ENCODE peak calls at places on chromosomes 2 and 18, in four cellular contexts. One of them, this sample, is unnamed.

GRCh38 chr2:202286595-202286994 is 21.0 kb downstream of the NOP58 start:
- DNase-seq in K562: no peak
- DNase-seq in GM12878: no peak
- DNase-seq in A549: no peak
- DNase-seq in this sample: no peak

GRCh38 chr2:118371500-118371899 is 283.2 kb downstream of the INSIG2 start:
- DNase-seq in K562: peak; percentile 45
- DNase-seq in GM12878: no peak
- DNase-seq in A549: peak; percentile 44
- DNase-seq in this sample: no peak

GRCh38 chr2:1609706-1610485 is 134.4 kb downstream of the PXDN start:
- DNase-seq in K562: no peak
- DNase-seq in GM12878: no peak
- DNase-seq in A549: no peak
- DNase-seq in this sample: no peak

GRCh38 chr2:143476421-143477084 is 347.3 kb downstream of the ARHGAP15 start:
- DNase-seq in K562: no peak
- DNase-seq in GM12878: no peak
- DNase-seq in A549: no peak
- DNase-seq in this sample: no peak

GRCh38 chr18:76571689-76572088 is 76.6 kb upstream of the ZNF516 start:
- DNase-seq in K562: no peak
- DNase-seq in GM12878: no peak
- DNase-seq in A549: no peak
- DNase-seq in this sample: no peak

GRCh38 chr2:38702413-38702812 is 36.5 kb downstream of the GALM start:
- DNase-seq in K562: peak; percentile 60
- DNase-seq in GM12878: no peak
- DNase-seq in A549: peak; percentile 16
- DNase-seq in this sample: no peak

GRCh38 chr2:150480241-150480640 is 7.2 kb downstream of the RND3 start:
- DNase-seq in K562: no peak
- DNase-seq in GM12878: no peak
- DNase-seq in A549: no peak
- DNase-seq in this sample: peak; percentile 49

GRCh38 chr2:199348871-199349270 is 108.9 kb downstream of the SATB2 start:
- DNase-seq in K562: no peak
- DNase-seq in GM12878: no peak
- DNase-seq in A549: no peak
- DNase-seq in this sample: no peak

GRCh38 chr2:150479075-150479915 is 8.2 kb downstream of the RND3 start:
- DNase-seq in K562: no peak
- DNase-seq in GM12878: no peak
- DNase-seq in A549: no peak
- DNase-seq in this sample: peak; percentile 44

GRCh38 chr2:231187736-231188505 is 10.5 kb upstream of the ARMC9 start:
- DNase-seq in K562: no peak
- DNase-seq in GM12878: no peak
- DNase-seq in A549: no peak
- DNase-seq in this sample: peak; percentile 64

GRCh38 chr2:11174222-11174621 is 19.0 kb downstream of the SLC66A3 start:
- DNase-seq in K562: no peak
- DNase-seq in GM12878: no peak
- DNase-seq in A549: no peak
- DNase-seq in this sample: no peak

GRCh38 chr2:71379086-71379485 is 47.5 kb downstream of the ZNF638 start:
- DNase-seq in K562: peak; percentile 16
- DNase-seq in GM12878: no peak
- DNase-seq in A549: peak; percentile 35
- DNase-seq in this sample: no peak

GRCh38 chr2:99771691-99772333 is 282.0 kb upstream of the REV1 start:
- DNase-seq in K562: peak; percentile 93
- DNase-seq in GM12878: no peak
- DNase-seq in A549: no peak
- DNase-seq in this sample: no peak

GRCh38 chr2:21770787-21771186 is 647.0 kb downstream of the TDRD15 start:
- DNase-seq in K562: no peak
- DNase-seq in GM12878: no peak
- DNase-seq in A549: no peak
- DNase-seq in this sample: peak; percentile 37

GRCh38 chr2:207073791-207074678 is 91.7 kb downstream of the KLF7 start:
- DNase-seq in K562: no peak
- DNase-seq in GM12878: no peak
- DNase-seq in A549: no peak
- DNase-seq in this sample: peak; percentile 70

GRCh38 chr2:25977768-25978167 is 4.5 kb downstream of the KIF3C start:
- DNase-seq in K562: no peak
- DNase-seq in GM12878: no peak
- DNase-seq in A549: peak; percentile 88
- DNase-seq in this sample: no peak

GRCh38 chr2:169034256-169034655 is 3.1 kb upstream of the ABCB11 start:
- DNase-seq in K562: peak; percentile 78
- DNase-seq in GM12878: no peak
- DNase-seq in A549: peak; percentile 42
- DNase-seq in this sample: no peak

GRCh38 chr18:77985486-77985885 is 735.8 kb downstream of the GALR1 start:
- DNase-seq in K562: no peak
- DNase-seq in GM12878: no peak
- DNase-seq in A549: no peak
- DNase-seq in this sample: no peak

GRCh38 chr2:219851801-219852481 is 224.5 kb downstream of the SLC4A3 start:
- DNase-seq in K562: no peak
- DNase-seq in GM12878: no peak
- DNase-seq in A549: no peak
- DNase-seq in this sample: no peak

GRCh38 chr2:231308631-231309414 is 86.7 kb upstream of the B3GNT7 start:
- DNase-seq in K562: no peak
- DNase-seq in GM12878: no peak
- DNase-seq in A549: peak; percentile 80
- DNase-seq in this sample: no peak

GRCh38 chr2:145958611-145959010 is 1438.7 kb upstream of the ZEB2 start:
- DNase-seq in K562: no peak
- DNase-seq in GM12878: no peak
- DNase-seq in A549: no peak
- DNase-seq in this sample: no peak

GRCh38 chr2:16525265-16525887 is 140.3 kb downstream of the CYRIA start:
- DNase-seq in K562: peak; percentile 75
- DNase-seq in GM12878: no peak
- DNase-seq in A549: peak; percentile 36
- DNase-seq in this sample: peak; percentile 25

GRCh38 chr2:16635796-16636699 is 29.6 kb downstream of the CYRIA start:
- DNase-seq in K562: peak; percentile 83
- DNase-seq in GM12878: no peak
- DNase-seq in A549: no peak
- DNase-seq in this sample: no peak

GRCh38 chr2:88735853-88736252 is 44.4 kb downstream of the RPIA start:
- DNase-seq in K562: peak; percentile 72
- DNase-seq in GM12878: no peak
- DNase-seq in A549: peak; percentile 47
- DNase-seq in this sample: no peak

GRCh38 chr2:225052703-225053102 is 10.4 kb upstream of the DOCK10 start:
- DNase-seq in K562: no peak
- DNase-seq in GM12878: no peak
- DNase-seq in A549: no peak
- DNase-seq in this sample: no peak

GRCh38 chr2:178211943-178212342 is 17.6 kb downstream of the OSBPL6 start:
- DNase-seq in K562: no peak
- DNase-seq in GM12878: no peak
- DNase-seq in A549: no peak
- DNase-seq in this sample: no peak

GRCh38 chr2:37377187-37377532 is 32.7 kb downstream of the QPCT start:
- DNase-seq in K562: no peak
- DNase-seq in GM12878: peak; percentile 40
- DNase-seq in A549: no peak
- DNase-seq in this sample: no peak

GRCh38 chr2:25822190-25823117 is 55.8 kb downstream of the ASXL2 start:
- DNase-seq in K562: no peak
- DNase-seq in GM12878: no peak
- DNase-seq in A549: peak; percentile 30
- DNase-seq in this sample: peak; percentile 54

GRCh38 chr18:23283933-23284430 is 148.7 kb downstream of the CABLES1 start:
- DNase-seq in K562: no peak
- DNase-seq in GM12878: peak; percentile 86
- DNase-seq in A549: peak; percentile 33
- DNase-seq in this sample: peak; percentile 52

GRCh38 chr2:11656671-11657101 is 13.3 kb downstream of the NTSR2 start:
- DNase-seq in K562: peak; percentile 50
- DNase-seq in GM12878: no peak
- DNase-seq in A549: no peak
- DNase-seq in this sample: no peak

GRCh38 chr18:1663879-1664705 is 759.4 kb downstream of the ADCYAP1 start:
- DNase-seq in K562: peak; percentile 77
- DNase-seq in GM12878: no peak
- DNase-seq in A549: peak; percentile 44
- DNase-seq in this sample: peak; percentile 13

GRCh38 chr2:96875498-96876035 is 5.7 kb upstream of the SEMA4C start:
- DNase-seq in K562: no peak
- DNase-seq in GM12878: no peak
- DNase-seq in A549: no peak
- DNase-seq in this sample: no peak

GRCh38 chr2:28567076-28567471 is 71.2 kb downstream of the PLB1 start:
- DNase-seq in K562: peak; percentile 22
- DNase-seq in GM12878: no peak
- DNase-seq in A549: peak; percentile 17
- DNase-seq in this sample: no peak

GRCh38 chr2:6535572-6535971 is 330.1 kb downstream of the CMPK2 start:
- DNase-seq in K562: no peak
- DNase-seq in GM12878: no peak
- DNase-seq in A549: no peak
- DNase-seq in this sample: no peak

DNA sequence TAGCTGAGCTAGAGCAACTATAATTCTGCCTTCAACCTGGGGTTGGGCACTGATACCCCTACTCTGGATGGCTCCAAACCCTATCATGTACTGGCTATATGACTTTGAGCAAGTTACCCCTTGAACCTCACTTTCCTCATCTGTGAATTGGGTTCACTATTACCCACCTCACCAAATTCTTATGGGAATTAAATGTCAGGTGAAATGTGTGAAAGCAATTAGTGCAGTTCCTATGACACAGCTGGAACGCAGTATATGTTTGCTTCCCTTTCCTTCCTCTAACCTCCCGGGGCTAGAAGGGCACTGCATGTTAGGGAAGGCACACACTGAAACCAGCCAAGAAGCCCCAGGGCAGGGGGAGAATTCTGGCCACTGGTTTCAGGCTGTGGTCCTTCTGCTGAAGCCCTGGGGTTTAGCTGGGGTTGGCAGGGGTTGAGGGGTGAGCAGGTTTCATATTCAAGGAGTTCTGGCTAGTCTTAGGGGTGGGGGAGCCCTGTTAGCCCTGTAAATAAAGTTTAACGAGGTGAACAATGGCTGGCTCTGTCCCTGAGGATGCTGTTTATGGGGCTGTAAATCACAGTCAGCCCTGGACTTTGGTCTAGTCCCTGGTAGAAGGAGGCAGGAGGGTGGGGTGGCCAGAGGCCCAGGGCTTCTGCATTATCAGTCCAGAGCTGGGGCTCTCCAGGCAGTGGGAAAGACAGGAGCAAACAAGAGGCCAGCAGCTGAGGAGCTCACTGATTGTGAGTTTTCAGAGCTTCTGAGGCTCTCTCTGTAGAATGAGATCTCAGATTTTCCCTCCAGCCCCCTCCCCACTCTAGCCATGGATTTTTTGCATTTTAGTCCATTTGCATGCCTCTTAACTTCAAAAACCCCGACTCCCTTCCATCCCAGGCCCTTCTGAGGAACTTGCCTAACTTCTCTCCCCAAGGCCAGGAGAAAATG is 8.0 kb downstream of the PKDCC start:
- DNase-seq in K562: no peak
- DNase-seq in GM12878: no peak
- DNase-seq in A549: peak; percentile 65
- DNase-seq in this sample: no peak
- H3K4me1 ChIP-seq in K562: no peaks in the 10 kb centered on the region
- H3K4me1 ChIP-seq in GM12878: no peaks in the 10 kb centered on the region
- H3K4me1 ChIP-seq in A549: peaks cover 76% of the 10 kb centered on the region
- H3K4me1 ChIP-seq in this sample: no peaks in the 10 kb centered on the region

GRCh38 chr18:3069671-3070433 is 56.9 kb upstream of the LPIN2 start:
- DNase-seq in K562: no peak
- DNase-seq in GM12878: no peak
- DNase-seq in A549: no peak
- DNase-seq in this sample: no peak
- TF ChIP-seq MYC in K562: no peak
- TF ChIP-seq MYC in GM12878: no peak
- TF ChIP-seq MYC in A549: no peak
- TF ChIP-seq MYC in this sample: no peak

GRCh38 chr2:59892398-59892797 is 661.1 kb downstream of the BCL11A start:
- DNase-seq in K562: no peak
- DNase-seq in GM12878: no peak
- DNase-seq in A549: no peak
- DNase-seq in this sample: no peak
- TF ChIP-seq MAX in K562: no peak
- TF ChIP-seq MAX in GM12878: no peak
- TF ChIP-seq MAX in A549: no peak
- TF ChIP-seq MAX in this sample: no peak

GRCh38 chr2:69018629-69019227 is 5.7 kb downstream of the ANTXR1 start:
- DNase-seq in K562: no peak
- DNase-seq in GM12878: no peak
- DNase-seq in A549: no peak
- DNase-seq in this sample: no peak

GRCh38 chr2:69017876-69018275 is 4.9 kb downstream of the ANTXR1 start:
- DNase-seq in K562: no peak
- DNase-seq in GM12878: no peak
- DNase-seq in A549: no peak
- DNase-seq in this sample: no peak

GRCh38 chr2:69020496-69020895 is 7.5 kb downstream of the ANTXR1 start:
- DNase-seq in K562: no peak
- DNase-seq in GM12878: no peak
- DNase-seq in A549: no peak
- DNase-seq in this sample: no peak

GRCh38 chr2:69013837-69014796 is 1.1 kb downstream of the ANTXR1 start:
- DNase-seq in K562: no peak
- DNase-seq in GM12878: no peak
- DNase-seq in A549: peak; percentile 67
- DNase-seq in this sample: peak; percentile 27

GRCh38 chr2:69017080-69017479 is 4.1 kb downstream of the ANTXR1 start:
- DNase-seq in K562: peak; percentile 20
- DNase-seq in GM12878: no peak
- DNase-seq in A549: peak; percentile 63
- DNase-seq in this sample: no peak
- H3K4me1 ChIP-seq in K562: peaks cover 3% of the 10 kb centered on the region
- H3K4me1 ChIP-seq in GM12878: no peaks in the 10 kb centered on the region
- H3K4me1 ChIP-seq in A549: peaks cover 76% of the 10 kb centered on the region
- H3K4me1 ChIP-seq in this sample: peaks cover 13% of the 10 kb centered on the region

GRCh38 chr2:203582468-203582867 is 47.4 kb upstream of the RAPH1 start:
- DNase-seq in K562: no peak
- DNase-seq in GM12878: no peak
- DNase-seq in A549: peak; percentile 13
- DNase-seq in this sample: peak; percentile 81
- TF ChIP-seq MYC in K562: no peak
- TF ChIP-seq MYC in GM12878: no peak
- TF ChIP-seq MYC in A549: no peak
- TF ChIP-seq MYC in this sample: no peak

GRCh38 chr18:50203801-50204604 is 9.1 kb upstream of the MYO5B start:
- DNase-seq in K562: peak; percentile 60
- DNase-seq in GM12878: no peak
- DNase-seq in A549: peak; percentile 28
- DNase-seq in this sample: peak; percentile 24
- TF ChIP-seq MAX in K562: no peak
- TF ChIP-seq MAX in GM12878: no peak
- TF ChIP-seq MAX in A549: no peak
- TF ChIP-seq MAX in this sample: no peak

GRCh38 chr2:134124047-134124753 is 129.7 kb upstream of the MGAT5 start:
- DNase-seq in K562: peak; percentile 28
- DNase-seq in GM12878: no peak
- DNase-seq in A549: no peak
- DNase-seq in this sample: no peak
- H3K4me1 ChIP-seq in K562: peaks cover 4% of the 10 kb centered on the region
- H3K4me1 ChIP-seq in GM12878: peaks cover 35% of the 10 kb centered on the region
- H3K4me1 ChIP-seq in A549: peaks cover 22% of the 10 kb centered on the region
- H3K4me1 ChIP-seq in this sample: peaks cover 13% of the 10 kb centered on the region